ENCODE peak calls at places on chromosomes 2 and 18, in six cellular contexts. M is left lobe of liver; A is GM20000; F is hypothalamus; Y is mesenchymal stem cell; H is stimulated activated naive B cell treated with anti-CD40 and anti-IgM and Interleukin-4, amounts not matched to agents 10 μg/mL and 1 μg/mL and 100 μg/mL, for 72 hours. D is an unnamed sample.

GRCh38 chr18:11861583-11862288 is 10.5 kb downstream of the CHMP1B start:
- DNase-seq in M (no peak), A (no peak), F (no peak), Y (peak; percentile 41), H (no peak), D (peak; percentile 52)

GRCh38 chr2:231394201-231395141 is 1.0 kb upstream of the B3GNT7 start:
- DNase-seq in M (no peak), A (peak; percentile 89), F (no peak), Y (no peak), H (peak; percentile 67), D (no peak)

GRCh38 chr2:32864761-32865160 is 82.0 kb upstream of the LTBP1 start:
- DNase-seq in M (no peak), A (no peak), F (no peak), Y (peak; percentile 76), H (no peak), D (no peak)

GRCh38 chr2:170782673-170783072 is 12.5 kb downstream of the ERICH2 start:
- DNase-seq in M (no peak), A (no peak), F (no peak), Y (no peak), H (no peak), D (no peak)

GRCh38 chr2:127807678-127808353 is 3.2 kb downstream of the WDR33 start:
- DNase-seq in M (no peak), A (no peak), F (no peak), Y (peak; percentile 33), H (no peak), D (no peak)

GRCh38 chr2:43158259-43158880 is 68.0 kb downstream of the ZFP36L2 start:
- DNase-seq in M (peak; percentile 82), A (no peak), F (no peak), Y (peak; percentile 31), H (no peak), D (no peak)

GRCh38 chr18:50405582-50406271 is 30.9 kb downstream of the SKA1 start:
- DNase-seq in M (no peak), A (no peak), F (no peak), Y (no peak), H (no peak), D (no peak)

GRCh38 chr2:233821196-233821595 is 33.1 kb downstream of the HJURP start:
- DNase-seq in M (peak; percentile 22), A (no peak), F (no peak), Y (no peak), H (no peak), D (no peak)

GRCh38 chr2:105644174-105644980 is 100.3 kb upstream of the NCK2 start:
- DNase-seq in M (peak; percentile 70), A (no peak), F (no peak), Y (peak; percentile 59), H (no peak), D (no peak)

GRCh38 chr2:240568678-240569522 is 616 bp downstream of the RNPEPL1 start:
- DNase-seq in M (peak; percentile 81), A (peak; percentile 80), F (no peak), Y (peak; percentile 60), H (peak; percentile 34), D (peak; percentile 66)

GRCh38 chr2:1736997-1737480 is 7.3 kb downstream of the PXDN start:
- DNase-seq in M (peak; percentile 41), A (no peak), F (no peak), Y (peak; percentile 96), H (no peak), D (no peak)

GRCh38 chr2:158761626-158762025 is 33.5 kb upstream of the DAPL1 start:
- DNase-seq in M (no peak), A (no peak), F (no peak), Y (peak; percentile 28), H (no peak), D (no peak)

GRCh38 chr2:12076810-12077209 is 330.4 kb downstream of the LPIN1 start:
- DNase-seq in M (no peak), A (no peak), F (no peak), Y (no peak), H (peak; percentile 25), D (no peak)

D was measured in type B pancreatic cell.